ENCODE peak calls at places on chromosome 6, in ten cellular contexts. One of them, this sample, is unnamed.

GRCh38 chr6:165002358-165002757 is 307.0 kb downstream of the C6orf118 start:
- DNase-seq in body of pancreas: no peak
- DNase-seq in OCI-LY7: no peak
- DNase-seq in SK-N-SH: no peak
- DNase-seq in K562: no peak
- DNase-seq in mesendoderm: no peak
- DNase-seq in heart right ventricle: no peak
- DNase-seq in tibial nerve: no peak
- DNase-seq in breast epithelium: no peak
- DNase-seq in kidney: no peak
- DNase-seq in this sample: no peak

GRCh38 chr6:155084431-155085123 is 89.5 kb downstream of the TIAM2 start:
- DNase-seq in body of pancreas: no peak
- DNase-seq in heart right ventricle: no peak
- DNase-seq in tibial nerve: no peak
- DNase-seq in OCI-LY7: no peak
- DNase-seq in mesendoderm: no peak
- DNase-seq in kidney: no peak
- DNase-seq in K562: no peak
- DNase-seq in SK-N-SH: no peak
- DNase-seq in breast epithelium: no peak
- DNase-seq in this sample: no peak

GRCh38 chr6:21996425-21997207 is 300.2 kb downstream of the PRL start:
- DNase-seq in K562: no peak
- DNase-seq in heart right ventricle: no peak
- DNase-seq in SK-N-SH: peak
- DNase-seq in body of pancreas: no peak
- DNase-seq in tibial nerve: no peak
- DNase-seq in breast epithelium: no peak
- DNase-seq in OCI-LY7: no peak
- DNase-seq in kidney: no peak
- DNase-seq in mesendoderm: no peak
- DNase-seq in this sample: no peak

GRCh38 chr6:118719351-118720124 is 68.1 kb upstream of the CEP85L start:
- DNase-seq in tibial nerve: no peak
- DNase-seq in heart right ventricle: no peak
- DNase-seq in breast epithelium: no peak
- DNase-seq in body of pancreas: no peak
- DNase-seq in OCI-LY7: peak
- DNase-seq in SK-N-SH: no peak
- DNase-seq in mesendoderm: no peak
- DNase-seq in K562: no peak
- DNase-seq in kidney: no peak
- DNase-seq in this sample: no peak

GRCh38 chr6:111763381-111763780 is 109.9 kb downstream of the FYN start:
- DNase-seq in mesendoderm: no peak
- DNase-seq in breast epithelium: no peak
- DNase-seq in K562: no peak
- DNase-seq in kidney: no peak
- DNase-seq in tibial nerve: no peak
- DNase-seq in heart right ventricle: no peak
- DNase-seq in OCI-LY7: no peak
- DNase-seq in body of pancreas: no peak
- DNase-seq in SK-N-SH: no peak
- DNase-seq in this sample: no peak

GRCh38 chr6:36139991-36140710 is 9.8 kb downstream of the MAPK13 start:
- DNase-seq in K562: peak
- DNase-seq in kidney: no peak
- DNase-seq in breast epithelium: no peak
- DNase-seq in tibial nerve: no peak
- DNase-seq in OCI-LY7: peak
- DNase-seq in SK-N-SH: no peak
- DNase-seq in heart right ventricle: no peak
- DNase-seq in mesendoderm: peak
- DNase-seq in body of pancreas: no peak
- DNase-seq in this sample: no peak

GRCh38 chr6:88586371-88587157 is 376.9 kb downstream of the RNGTT start:
- DNase-seq in SK-N-SH: no peak
- DNase-seq in heart right ventricle: no peak
- DNase-seq in body of pancreas: no peak
- DNase-seq in tibial nerve: no peak
- DNase-seq in OCI-LY7: no peak
- DNase-seq in K562: no peak
- DNase-seq in breast epithelium: no peak
- DNase-seq in kidney: no peak
- DNase-seq in mesendoderm: no peak
- DNase-seq in this sample: peak

GRCh38 chr6:9266741-9267140 is 831.4 kb upstream of the SLC35B3 start:
- DNase-seq in SK-N-SH: no peak
- DNase-seq in kidney: no peak
- DNase-seq in tibial nerve: no peak
- DNase-seq in mesendoderm: no peak
- DNase-seq in K562: no peak
- DNase-seq in body of pancreas: no peak
- DNase-seq in heart right ventricle: no peak
- DNase-seq in OCI-LY7: no peak
- DNase-seq in breast epithelium: no peak
- DNase-seq in this sample: no peak

GRCh38 chr6:21587925-21588811 is 5.4 kb upstream of the SOX4 start:
- DNase-seq in mesendoderm: peak
- DNase-seq in SK-N-SH: peak
- DNase-seq in heart right ventricle: peak
- DNase-seq in tibial nerve: peak
- DNase-seq in K562: no peak
- DNase-seq in breast epithelium: peak
- DNase-seq in body of pancreas: peak
- DNase-seq in OCI-LY7: peak
- DNase-seq in kidney: peak
- DNase-seq in this sample: peak

GRCh38 chr6:60867548-60867947 is 1418.5 kb downstream of the KHDRBS2 start:
- DNase-seq in SK-N-SH: no peak
- DNase-seq in heart right ventricle: no peak
- DNase-seq in tibial nerve: no peak
- DNase-seq in body of pancreas: no peak
- DNase-seq in breast epithelium: no peak
- DNase-seq in OCI-LY7: no peak
- DNase-seq in K562: no peak
- DNase-seq in mesendoderm: peak
- DNase-seq in kidney: no peak
- DNase-seq in this sample: no peak

GRCh38 chr6:26044140-26045045 is 42.8 kb upstream of the HFE start:
- DNase-seq in tibial nerve: no peak
- DNase-seq in body of pancreas: peak
- DNase-seq in K562: no peak
- DNase-seq in SK-N-SH: no peak
- DNase-seq in mesendoderm: no peak
- DNase-seq in OCI-LY7: peak
- DNase-seq in heart right ventricle: no peak
- DNase-seq in kidney: peak
- DNase-seq in breast epithelium: no peak
- DNase-seq in this sample: no peak

GRCh38 chr6:32114853-32115252 is 5.7 kb upstream of the TNXB start:
- DNase-seq in kidney: no peak
- DNase-seq in mesendoderm: no peak
- DNase-seq in SK-N-SH: no peak
- DNase-seq in OCI-LY7: no peak
- DNase-seq in heart right ventricle: no peak
- DNase-seq in tibial nerve: no peak
- DNase-seq in breast epithelium: no peak
- DNase-seq in body of pancreas: no peak
- DNase-seq in K562: no peak
- DNase-seq in this sample: no peak

GRCh38 chr6:79404261-79404660 is 133.0 kb downstream of the LCA5 start:
- DNase-seq in OCI-LY7: no peak
- DNase-seq in SK-N-SH: no peak
- DNase-seq in heart right ventricle: no peak
- DNase-seq in mesendoderm: peak
- DNase-seq in tibial nerve: no peak
- DNase-seq in body of pancreas: no peak
- DNase-seq in K562: no peak
- DNase-seq in kidney: no peak
- DNase-seq in breast epithelium: no peak
- DNase-seq in this sample: no peak

DNA sequence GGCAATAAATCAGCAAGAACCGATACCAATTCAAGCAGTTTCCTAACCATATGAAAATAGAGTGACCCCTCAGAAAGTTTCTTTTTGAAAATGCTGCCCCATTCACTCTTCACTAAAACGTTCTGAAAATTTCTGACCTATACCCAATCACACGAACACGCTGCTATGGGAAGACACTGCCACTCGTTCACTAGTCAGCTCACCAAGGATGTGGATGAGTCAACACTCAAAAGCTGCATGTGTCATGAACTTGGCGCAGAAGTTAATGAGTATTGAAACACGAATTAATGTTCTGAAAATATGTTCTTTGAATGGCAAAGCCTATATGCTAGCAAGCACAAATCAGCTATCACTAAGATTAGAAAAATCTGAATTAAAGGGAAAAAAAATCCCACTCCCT is 84.2 kb downstream of the PREP start:
- DNase-seq in OCI-LY7: no peak
- DNase-seq in mesendoderm: no peak
- DNase-seq in K562: no peak
- DNase-seq in heart right ventricle: no peak
- DNase-seq in body of pancreas: no peak
- DNase-seq in SK-N-SH: no peak
- DNase-seq in tibial nerve: no peak
- DNase-seq in breast epithelium: no peak
- DNase-seq in kidney: no peak
- DNase-seq in this sample: no peak
- H3K27ac ChIP-seq in OCI-LY7: no peak
- H3K27ac ChIP-seq in mesendoderm: no peak
- H3K27ac ChIP-seq in K562: no peak
- H3K27ac ChIP-seq in heart right ventricle: no peak
- H3K27ac ChIP-seq in body of pancreas: no peak
- H3K27ac ChIP-seq in SK-N-SH: peak
- H3K27ac ChIP-seq in tibial nerve: no peak
- H3K27ac ChIP-seq in breast epithelium: no peak
- H3K27ac ChIP-seq in kidney: no peak
- H3K27ac ChIP-seq in this sample: no peak

GRCh38 chr6:161274488-161274858 is 612 bp upstream of the AGPAT4 start:
- DNase-seq in body of pancreas: no peak
- DNase-seq in mesendoderm: no peak
- DNase-seq in breast epithelium: no peak
- DNase-seq in kidney: no peak
- DNase-seq in K562: no peak
- DNase-seq in SK-N-SH: no peak
- DNase-seq in OCI-LY7: no peak
- DNase-seq in heart right ventricle: no peak
- DNase-seq in tibial nerve: no peak
- DNase-seq in this sample: no peak
- H3K27ac ChIP-seq in body of pancreas: no peak
- H3K27ac ChIP-seq in mesendoderm: peak
- H3K27ac ChIP-seq in breast epithelium: peak
- H3K27ac ChIP-seq in kidney: peak
- H3K27ac ChIP-seq in K562: peak
- H3K27ac ChIP-seq in SK-N-SH: peak
- H3K27ac ChIP-seq in OCI-LY7: no peak
- H3K27ac ChIP-seq in heart right ventricle: peak
- H3K27ac ChIP-seq in tibial nerve: peak
- H3K27ac ChIP-seq in this sample: peak

GRCh38 chr6:137849076-137849708 is 17.9 kb upstream of the TNFAIP3 start:
- DNase-seq in mesendoderm: no peak
- DNase-seq in heart right ventricle: no peak
- DNase-seq in body of pancreas: no peak
- DNase-seq in tibial nerve: no peak
- DNase-seq in OCI-LY7: no peak
- DNase-seq in K562: no peak
- DNase-seq in breast epithelium: no peak
- DNase-seq in SK-N-SH: no peak
- DNase-seq in kidney: no peak
- DNase-seq in this sample: no peak

GRCh38 chr6:137850137-137850714 is 16.8 kb upstream of the TNFAIP3 start:
- DNase-seq in body of pancreas: no peak
- DNase-seq in mesendoderm: no peak
- DNase-seq in tibial nerve: no peak
- DNase-seq in breast epithelium: no peak
- DNase-seq in SK-N-SH: no peak
- DNase-seq in kidney: no peak
- DNase-seq in heart right ventricle: no peak
- DNase-seq in OCI-LY7: no peak
- DNase-seq in K562: no peak
- DNase-seq in this sample: no peak

GRCh38 chr6:137849709-137850093 is 17.4 kb upstream of the TNFAIP3 start:
- DNase-seq in body of pancreas: no peak
- DNase-seq in heart right ventricle: no peak
- DNase-seq in SK-N-SH: no peak
- DNase-seq in mesendoderm: no peak
- DNase-seq in OCI-LY7: no peak
- DNase-seq in K562: no peak
- DNase-seq in tibial nerve: no peak
- DNase-seq in kidney: no peak
- DNase-seq in breast epithelium: no peak
- DNase-seq in this sample: no peak

GRCh38 chr6:137847748-137848147 is 19.3 kb upstream of the TNFAIP3 start:
- DNase-seq in breast epithelium: no peak
- DNase-seq in mesendoderm: no peak
- DNase-seq in heart right ventricle: no peak
- DNase-seq in SK-N-SH: no peak
- DNase-seq in body of pancreas: no peak
- DNase-seq in kidney: no peak
- DNase-seq in OCI-LY7: no peak
- DNase-seq in K562: no peak
- DNase-seq in tibial nerve: no peak
- DNase-seq in this sample: no peak

GRCh38 chr6:137848672-137849071 is 18.4 kb upstream of the TNFAIP3 start:
- DNase-seq in K562: no peak
- DNase-seq in OCI-LY7: no peak
- DNase-seq in kidney: no peak
- DNase-seq in SK-N-SH: no peak
- DNase-seq in heart right ventricle: no peak
- DNase-seq in body of pancreas: no peak
- DNase-seq in mesendoderm: no peak
- DNase-seq in tibial nerve: no peak
- DNase-seq in breast epithelium: no peak
- DNase-seq in this sample: no peak
- H3K27ac ChIP-seq in K562: no peak
- H3K27ac ChIP-seq in OCI-LY7: no peak
- H3K27ac ChIP-seq in kidney: no peak
- H3K27ac ChIP-seq in SK-N-SH: no peak
- H3K27ac ChIP-seq in heart right ventricle: no peak
- H3K27ac ChIP-seq in body of pancreas: no peak
- H3K27ac ChIP-seq in mesendoderm: no peak
- H3K27ac ChIP-seq in tibial nerve: no peak
- H3K27ac ChIP-seq in breast epithelium: no peak
- H3K27ac ChIP-seq in this sample: no peak

GRCh38 chr6:42177514-42178364 is 4.6 kb downstream of the GUCA1A start:
- DNase-seq in SK-N-SH: peak
- DNase-seq in mesendoderm: peak
- DNase-seq in heart right ventricle: no peak
- DNase-seq in OCI-LY7: no peak
- DNase-seq in body of pancreas: no peak
- DNase-seq in kidney: no peak
- DNase-seq in breast epithelium: no peak
- DNase-seq in K562: peak
- DNase-seq in tibial nerve: no peak
- DNase-seq in this sample: peak
- H3K27ac ChIP-seq in SK-N-SH: no peak
- H3K27ac ChIP-seq in mesendoderm: no peak
- H3K27ac ChIP-seq in heart right ventricle: no peak
- H3K27ac ChIP-seq in OCI-LY7: no peak
- H3K27ac ChIP-seq in body of pancreas: no peak
- H3K27ac ChIP-seq in kidney: no peak
- H3K27ac ChIP-seq in breast epithelium: no peak
- H3K27ac ChIP-seq in K562: no peak
- H3K27ac ChIP-seq in tibial nerve: no peak
- H3K27ac ChIP-seq in this sample: no peak

GRCh38 chr6:113824411-113824810 is 32.7 kb upstream of the MARCKS start:
- DNase-seq in tibial nerve: no peak
- DNase-seq in OCI-LY7: no peak
- DNase-seq in heart right ventricle: no peak
- DNase-seq in kidney: no peak
- DNase-seq in SK-N-SH: no peak
- DNase-seq in breast epithelium: no peak
- DNase-seq in body of pancreas: peak
- DNase-seq in K562: no peak
- DNase-seq in mesendoderm: no peak
- DNase-seq in this sample: no peak
- H3K27ac ChIP-seq in tibial nerve: no peak
- H3K27ac ChIP-seq in OCI-LY7: no peak
- H3K27ac ChIP-seq in heart right ventricle: no peak
- H3K27ac ChIP-seq in kidney: no peak
- H3K27ac ChIP-seq in SK-N-SH: no peak
- H3K27ac ChIP-seq in breast epithelium: peak
- H3K27ac ChIP-seq in body of pancreas: peak
- H3K27ac ChIP-seq in K562: no peak
- H3K27ac ChIP-seq in mesendoderm: no peak
- H3K27ac ChIP-seq in this sample: no peak